ENCODE peak calls at places on chromosomes 5 and 9, in eight cellular contexts. J is activated T-helper 1 cell treated with Interleukin-2 at 50 U/mL for 16 hours, D is OCI-M1, H is RWPE1, R is H4, U is NCI-H460, C is glomerular endothelial cell, X is brain microvascular endothelial cell. B is an unnamed sample.

GRCh38 chr5:90940227-90940995 is 381.8 kb downstream of the ADGRV1 start:
- DNase-seq in J (no peak), X (peak; percentile 51), H (peak; percentile 24), D (peak; percentile 46), C (no peak), U (no peak), R (peak; percentile 77), B (no peak)

GRCh38 chr5:84287964-84288363 is 96.7 kb downstream of the EDIL3 start:
- DNase-seq in H (peak; percentile 83), U (peak; percentile 81), J (no peak), X (peak; percentile 94), C (no peak), R (peak; percentile 92), D (peak; percentile 91), B (peak; percentile 83)

GRCh38 chr9:110066929-110067716 is 140.8 kb downstream of the C9orf152 start:
- DNase-seq in D (peak; percentile 75), U (no peak), H (no peak), C (no peak), X (no peak), J (no peak), R (no peak), B (no peak)

GRCh38 chr9:38734831-38735230 is 14.9 kb upstream of the FAM240B start:
- DNase-seq in R (no peak), D (no peak), U (no peak), X (no peak), C (no peak), H (no peak), J (no peak), B (no peak)

GRCh38 chr9:14312721-14313377 is 1.1 kb downstream of the NFIB start:
- DNase-seq in X (peak; percentile 11), R (peak; percentile 8), U (no peak), C (no peak), H (no peak), D (no peak), J (no peak), B (no peak)

GRCh38 chr9:97419315-97419867 is 7.5 kb downstream of the TDRD7 start:
- DNase-seq in U (no peak), J (no peak), R (no peak), D (no peak), X (peak; percentile 21), C (peak; percentile 41), H (peak; percentile 46), B (peak; percentile 20)

GRCh38 chr5:717143-717542 is 24.0 kb upstream of the TPPP start:
- DNase-seq in H (no peak), J (no peak), C (no peak), U (no peak), R (no peak), X (no peak), D (no peak), B (no peak)

GRCh38 chr9:6987381-6987780 is 229.6 kb downstream of the KDM4C start:
- DNase-seq in D (no peak), U (no peak), R (no peak), H (no peak), X (no peak), C (no peak), J (no peak), B (no peak)

GRCh38 chr9:91898451-91899433 is 51.3 kb downstream of the ROR2 start:
- DNase-seq in U (no peak), J (no peak), C (no peak), X (peak; percentile 18), D (no peak), R (no peak), H (no peak), B (no peak)

GRCh38 chr5:167381457-167381856 is 910.0 kb upstream of the WWC1 start:
- DNase-seq in X (no peak), C (no peak), D (no peak), J (no peak), R (peak; percentile 15), H (no peak), U (no peak), B (no peak)

GRCh38 chr9:15885464-15885863 is 332.6 kb downstream of the CCDC171 start:
- DNase-seq in C (no peak), H (no peak), R (no peak), U (no peak), J (no peak), X (no peak), D (no peak), B (no peak)

GRCh38 chr5:62791059-62791458 is 212.4 kb downstream of the LRRC70 start:
- DNase-seq in C (no peak), U (peak; percentile 16), J (no peak), R (no peak), D (peak; percentile 55), X (peak; percentile 38), H (no peak), B (no peak)

GRCh38 chr5:133912951-133913350 is 55.5 kb downstream of the C5orf15 start:
- DNase-seq in R (no peak), H (no peak), X (no peak), D (no peak), U (no peak), C (no peak), J (no peak), B (no peak)

GRCh38 chr9:126373241-126373640 is 46.6 kb downstream of the MVB12B start:
- DNase-seq in C (peak; percentile 67), H (peak; percentile 50), U (no peak), D (no peak), X (peak; percentile 21), R (no peak), J (no peak), B (no peak)

GRCh38 chr9:114678847-114679246 is 3.1 kb downstream of the TEX48 start:
- DNase-seq in H (no peak), C (no peak), D (no peak), U (no peak), R (no peak), J (no peak), X (no peak), B (no peak)

GRCh38 chr5:111236995-111237394 is 12.8 kb downstream of the CAMK4 start:
- DNase-seq in X (no peak), H (no peak), C (no peak), U (no peak), R (no peak), D (no peak), J (no peak), B (no peak)

GRCh38 chr5:85604378-85604777 is 1013.4 kb upstream of the COX7C start:
- DNase-seq in R (no peak), C (no peak), J (no peak), X (no peak), D (no peak), U (no peak), H (no peak), B (no peak)

GRCh38 chr5:16889972-16890519 is 46.0 kb downstream of the MYO10 start:
- DNase-seq in R (no peak), U (peak; percentile 27), D (no peak), X (peak; percentile 53), J (no peak), C (no peak), H (no peak), B (no peak)

GRCh38 chr9:87255437-87256155 is 242.1 kb upstream of the DAPK1 start:
- DNase-seq in U (no peak), C (no peak), X (no peak), J (no peak), R (no peak), D (no peak), H (no peak), B (no peak)

GRCh38 chr5:176611435-176611834 is 1.5 kb upstream of the GPRIN1 start:
- DNase-seq in J (peak; percentile 26), H (peak; percentile 78), R (peak; percentile 90), U (peak; percentile 48), C (peak; percentile 64), D (peak; percentile 85), X (peak; percentile 81), B (peak; percentile 80)

GRCh38 chr9:85971731-85972130 is 30.8 kb downstream of the NAA35 start:
- DNase-seq in R (no peak), D (no peak), C (no peak), J (no peak), X (no peak), U (no peak), H (no peak), B (no peak)

GRCh38 chr5:546376-546908 is 22.2 kb upstream of the SLC9A3 start:
- DNase-seq in X (no peak), J (no peak), C (no peak), D (no peak), R (no peak), U (no peak), H (no peak), B (no peak)